ENCODE peak calls at places on chromosomes 2 and 18, in seven cellular contexts. U is fibroblast of lung; M is GM19239; Y is NCI-H748 treated with DMSO at 0.1 percent for 48 hours; O is activated naive CD4-positive, alpha-beta T cell; I is NCI-H2029; J is amygdala. E is an unnamed sample.

GRCh38 chr18:80246656-80247402 is 485 bp downstream of the PARD6G start:
- DNase-seq in U (peak), M (peak), Y (peak), O (no peak), I (no peak), J (no peak), E (no peak)

GRCh38 chr2:232085826-232086425 is 124.4 kb downstream of the DIS3L2 start:
- DNase-seq in U (peak), M (no peak), Y (no peak), O (no peak), I (no peak), J (no peak), E (no peak)

GRCh38 chr18:50373531-50373930 is 1.3 kb upstream of the SKA1 start:
- DNase-seq in U (no peak), M (no peak), Y (no peak), O (no peak), I (no peak), J (no peak), E (no peak)

GRCh38 chr2:150528861-150529801 is 41.7 kb upstream of the RND3 start:
- DNase-seq in U (peak), M (peak), Y (no peak), O (no peak), I (no peak), J (no peak), E (no peak)

GRCh38 chr2:3547915-3548314 is 10.2 kb downstream of the RNASEH1 start:
- DNase-seq in U (no peak), M (no peak), Y (no peak), O (no peak), I (no peak), J (no peak), E (no peak)

GRCh38 chr2:215461836-215462532 is 26.1 kb upstream of the FN1 start:
- DNase-seq in U (peak), M (no peak), Y (no peak), O (no peak), I (no peak), J (no peak), E (no peak)

GRCh38 chr2:213609570-213610170 is 325.4 kb downstream of the SPAG16 start:
- DNase-seq in U (no peak), M (no peak), Y (no peak), O (no peak), I (no peak), J (no peak), E (no peak)

GRCh38 chr2:199662245-199662644 is 188.7 kb downstream of the FTCDNL1 start:
- DNase-seq in U (no peak), M (no peak), Y (no peak), O (no peak), I (no peak), J (no peak), E (no peak)

GRCh38 chr2:181307203-181307991 is 149.8 kb upstream of the ITGA4 start:
- DNase-seq in U (no peak), M (no peak), Y (no peak), O (no peak), I (no peak), J (no peak), E (no peak)

GRCh38 chr2:122692400-122693083 is 937.1 kb downstream of the TSN start:
- DNase-seq in U (no peak), M (no peak), Y (peak), O (no peak), I (peak), J (no peak), E (no peak)

GRCh38 chr2:231134910-231135650 is 10.2 kb upstream of the HTR2B start:
- DNase-seq in U (no peak), M (no peak), Y (no peak), O (no peak), I (no peak), J (no peak), E (no peak)

GRCh38 chr18:31247574-31248199 is 70.3 kb upstream of the DSG1 start:
- DNase-seq in U (peak), M (no peak), Y (no peak), O (no peak), I (no peak), J (no peak), E (no peak)

GRCh38 chr2:226408131-226408530 is 391.5 kb downstream of the IRS1 start:
- DNase-seq in U (no peak), M (no peak), Y (no peak), O (no peak), I (no peak), J (no peak), E (no peak)

E was measured in occipital lobe.